ENCODE peak calls at places on chromosomes 5 and 9, in six cellular contexts. Y is A549, W is H1, P is K562, N is HepG2, M is GM12878. Q is an unnamed sample.

GRCh38 chr9:93676310-93677054 is 100.1 kb downstream of the PHF2 start:
- DNase-seq in Y (no peak), W (no peak), P (no peak), N (no peak), M (no peak), Q (peak)

GRCh38 chr5:12237837-12238575 is 333.8 kb upstream of the CTNND2 start:
- DNase-seq in Y (no peak), W (peak), P (no peak), N (no peak), M (no peak), Q (no peak)

GRCh38 chr9:134625361-134626140 is 16.1 kb upstream of the COL5A1 start:
- DNase-seq in Y (no peak), W (no peak), P (no peak), N (no peak), M (no peak), Q (no peak)

GRCh38 chr9:79685576-79685975 is 113.8 kb downstream of the TLE4 start:
- DNase-seq in Y (no peak), W (no peak), P (no peak), N (no peak), M (no peak), Q (no peak)

GRCh38 chr5:134545070-134545868 is 19.8 kb downstream of the JADE2 start:
- DNase-seq in Y (no peak), W (no peak), P (no peak), N (no peak), M (no peak), Q (no peak)

GRCh38 chr5:134590992-134591659 is 41.5 kb downstream of the SAR1B start:
- DNase-seq in Y (no peak), W (no peak), P (no peak), N (peak), M (no peak), Q (no peak)

GRCh38 chr9:114037249-114037648 is 40.9 kb downstream of the AMBP start:
- DNase-seq in Y (no peak), W (no peak), P (no peak), N (no peak), M (no peak), Q (no peak)

GRCh38 chr5:169765176-169765575 is 128.1 kb downstream of the DOCK2 start:
- DNase-seq in Y (no peak), W (no peak), P (no peak), N (no peak), M (no peak), Q (no peak)

GRCh38 chr9:123131258-123131657 is 97.8 kb downstream of the GPR21 start:
- DNase-seq in Y (no peak), W (no peak), P (no peak), N (peak), M (no peak), Q (no peak)

GRCh38 chr9:77800924-77801551 is 152.9 kb upstream of the GNA14 start:
- DNase-seq in Y (no peak), W (no peak), P (no peak), N (no peak), M (no peak), Q (no peak)

GRCh38 chr5:159415301-159415937 is 85.1 kb upstream of the IL12B start:
- DNase-seq in Y (no peak), W (no peak), P (no peak), N (no peak), M (no peak), Q (no peak)

GRCh38 chr9:126956929-126957686 is 42.5 kb downstream of the RALGPS1 start:
- DNase-seq in Y (peak), W (no peak), P (peak), N (no peak), M (no peak), Q (no peak)

GRCh38 chr5:39231705-39232525 is 12.6 kb upstream of the FYB1 start:
- DNase-seq in Y (no peak), W (no peak), P (no peak), N (peak), M (peak), Q (no peak)

GRCh38 chr9:32161209-32161608 is 223.2 kb upstream of the ACO1 start:
- DNase-seq in Y (no peak), W (no peak), P (no peak), N (no peak), M (no peak), Q (no peak)

GRCh38 chr5:59407967-59408366 is 485.6 kb downstream of the PDE4D start:
- DNase-seq in Y (no peak), W (no peak), P (no peak), N (no peak), M (no peak), Q (no peak)

GRCh38 chr9:36445800-36446361 is 45.8 kb upstream of the RNF38 start:
- DNase-seq in Y (no peak), W (no peak), P (no peak), N (no peak), M (no peak), Q (no peak)

GRCh38 chr5:122311888-122312669 is at the start of gene SNCAIP:
- DNase-seq in Y (peak), W (no peak), P (peak), N (no peak), M (no peak), Q (peak)

GRCh38 chr9:137323531-137324331 is 21.7 kb upstream of the NRARP start:
- DNase-seq in Y (no peak), W (no peak), P (no peak), N (no peak), M (no peak), Q (no peak)

GRCh38 chr9:86700601-86701000 is 246.7 kb downstream of the GAS1 start:
- DNase-seq in Y (no peak), W (no peak), P (no peak), N (no peak), M (no peak), Q (no peak)

GRCh38 chr9:5305741-5306140 is 1.2 kb upstream of the RLN2 start:
- DNase-seq in Y (no peak), W (no peak), P (no peak), N (no peak), M (no peak), Q (no peak)

GRCh38 chr5:170746081-170746951 is 37.2 kb upstream of the GABRP start:
- DNase-seq in Y (no peak), W (no peak), P (no peak), N (no peak), M (no peak), Q (no peak)

GRCh38 chr5:163661358-163661757 is 155.9 kb downstream of the MAT2B start:
- DNase-seq in Y (no peak), W (no peak), P (no peak), N (no peak), M (no peak), Q (no peak)

GRCh38 chr5:180491496-180491895 is 2.7 kb upstream of the CNOT6 start:
- DNase-seq in Y (no peak), W (no peak), P (no peak), N (no peak), M (no peak), Q (no peak)

GRCh38 chr5:173317852-173318251 is 10.4 kb downstream of the STC2 start:
- DNase-seq in Y (no peak), W (no peak), P (no peak), N (no peak), M (no peak), Q (no peak)

GRCh38 chr9:112252194-112252593 is 77.1 kb upstream of the SUSD1 start:
- DNase-seq in Y (no peak), W (no peak), P (no peak), N (no peak), M (no peak), Q (no peak)

GRCh38 chr5:159051431-159052281 is 48.1 kb downstream of the EBF1 start:
- DNase-seq in Y (no peak), W (no peak), P (no peak), N (no peak), M (no peak), Q (no peak)

GRCh38 chr9:127194881-127195713 is 69.5 kb upstream of the GARNL3 start:
- DNase-seq in Y (peak), W (no peak), P (no peak), N (peak), M (no peak), Q (no peak)

GRCh38 chr5:173848986-173849596 is 39.1 kb upstream of the CPEB4 start:
- DNase-seq in Y (no peak), W (no peak), P (no peak), N (no peak), M (no peak), Q (no peak)

GRCh38 chr9:122572456-122572855 is 10.7 kb downstream of the OR1L8 start:
- DNase-seq in Y (no peak), W (no peak), P (no peak), N (no peak), M (no peak), Q (no peak)

GRCh38 chr9:96567203-96567700 is 52.4 kb downstream of the CDC14B start:
- DNase-seq in Y (no peak), W (peak), P (peak), N (no peak), M (no peak), Q (peak)

GRCh38 chr9:23447944-23448343 is 378.1 kb downstream of the ELAVL2 start:
- DNase-seq in Y (no peak), W (no peak), P (no peak), N (no peak), M (no peak), Q (no peak)

GRCh38 chr5:140131967-140132409 is 6.3 kb downstream of the IGIP start:
- DNase-seq in Y (no peak), W (no peak), P (no peak), N (no peak), M (no peak), Q (no peak)

DNA sequence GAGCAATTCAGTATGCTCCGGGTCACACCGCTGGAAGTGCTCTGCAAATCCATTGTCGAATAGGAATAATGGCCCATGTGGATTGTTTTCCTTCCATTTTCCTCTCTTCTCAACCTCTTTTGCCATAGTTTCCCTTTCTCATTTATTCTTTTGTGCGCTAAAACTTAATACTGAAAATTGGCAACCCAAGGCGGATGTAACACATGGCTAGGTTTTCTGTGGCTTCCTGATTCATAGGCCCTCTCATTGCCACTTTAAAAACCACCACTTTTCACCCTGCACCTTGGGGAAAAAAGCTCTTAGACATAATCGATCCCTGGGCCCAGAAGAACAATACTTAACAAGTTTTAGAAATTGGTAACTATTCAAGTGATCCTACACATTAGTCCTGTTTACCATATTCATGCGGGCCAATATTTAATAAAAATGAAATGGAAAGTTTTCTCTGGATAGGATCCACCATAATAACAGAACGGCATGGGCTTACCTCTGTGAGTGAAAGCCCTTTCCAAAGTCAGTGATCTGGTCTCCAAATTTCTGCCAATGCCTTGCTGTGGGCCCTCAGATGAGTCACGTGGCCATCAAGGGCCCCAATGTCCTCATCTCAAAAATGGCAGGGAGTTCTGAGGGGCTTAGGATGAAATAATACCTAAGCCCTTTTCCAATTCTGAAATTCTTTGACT is 34.6 kb downstream of the ITK start:
- DNase-seq in Y (no peak), W (no peak), P (no peak), N (no peak), M (peak), Q (no peak)
- TF ChIP-seq CHD2 in Y (no peak), W (no peak), P (no peak), N (no peak), M (no peak), Q (no peak)

GRCh38 chr9:73655831-73656230 is 504.2 kb downstream of the ANXA1 start:
- DNase-seq in Y (no peak), W (no peak), P (no peak), N (no peak), M (no peak), Q (no peak)
- TF ChIP-seq CHD2 in Y (no peak), W (no peak), P (no peak), N (no peak), M (no peak), Q (no peak)

DNA sequence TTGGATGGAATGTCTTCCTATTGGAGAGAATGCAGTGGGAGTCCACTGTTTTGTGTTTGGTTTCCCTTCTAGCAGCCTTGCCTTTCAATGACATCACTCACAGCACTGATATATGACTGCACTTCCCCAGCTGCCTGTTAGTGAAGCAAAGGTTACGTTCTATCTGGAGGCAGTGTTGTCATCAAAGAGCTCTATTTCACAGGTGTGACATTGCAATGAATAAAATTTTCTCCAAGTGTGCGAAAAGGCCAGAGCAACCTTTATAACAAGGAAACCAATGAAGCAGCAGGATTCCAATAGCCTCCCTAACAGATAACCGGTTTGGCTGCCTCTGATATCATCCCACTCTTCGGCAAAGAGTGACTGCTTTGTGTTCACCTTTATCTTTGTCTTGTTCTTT is 523.5 kb upstream of the ZNF608 start:
- DNase-seq in Y (no peak), W (no peak), P (no peak), N (no peak), M (no peak), Q (no peak)
- TF ChIP-seq CHD2 in Y (no peak), W (no peak), P (no peak), N (no peak), M (no peak), Q (no peak)

DNA sequence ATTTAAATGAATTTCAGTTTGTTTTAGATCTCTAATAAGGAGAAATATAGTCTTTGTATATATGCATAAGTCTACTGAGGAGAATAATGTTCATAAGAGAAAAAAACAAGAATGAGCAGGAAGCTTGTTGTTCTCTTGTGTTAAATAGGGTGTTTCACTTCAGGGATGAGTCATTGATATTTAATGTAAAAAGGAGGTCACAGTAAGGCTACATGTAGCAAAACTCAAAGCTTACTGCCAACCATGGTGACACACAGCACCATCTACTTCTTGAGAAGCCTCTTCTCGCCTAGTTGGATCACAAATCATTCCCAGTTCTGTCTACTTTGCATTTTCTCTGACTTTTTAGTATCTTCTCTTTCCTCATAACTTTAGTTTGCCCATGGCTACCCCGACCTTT is 1466.0 kb upstream of the C9orf72 start:
- DNase-seq in Y (no peak), W (no peak), P (no peak), N (no peak), M (no peak), Q (no peak)
- TF ChIP-seq CHD2 in Y (no peak), W (no peak), P (no peak), N (no peak), M (no peak), Q (no peak)

GRCh38 chr9:9938432-9938831 is 674.4 kb downstream of the PTPRD start:
- DNase-seq in Y (no peak), W (no peak), P (no peak), N (no peak), M (no peak), Q (no peak)

GRCh38 chr9:9942764-9943424 is 669.9 kb downstream of the PTPRD start:
- DNase-seq in Y (peak), W (peak), P (peak), N (peak), M (peak), Q (peak)
- TF ChIP-seq CHD2 in Y (no peak), W (no peak), P (no peak), N (no peak), M (no peak), Q (no peak)

GRCh38 chr5:178349607-178350353 is 117.2 kb upstream of the PHYKPL start:
- DNase-seq in Y (no peak), W (no peak), P (no peak), N (no peak), M (no peak), Q (no peak)

GRCh38 chr5:178350361-178351220 is 118.0 kb upstream of the PHYKPL start:
- DNase-seq in Y (no peak), W (no peak), P (no peak), N (no peak), M (no peak), Q (peak)

GRCh38 chr5:178351950-178352349 is 119.3 kb upstream of the PHYKPL start:
- DNase-seq in Y (no peak), W (no peak), P (no peak), N (no peak), M (no peak), Q (no peak)

GRCh38 chr5:178353461-178353860 is 120.9 kb upstream of the PHYKPL start:
- DNase-seq in Y (no peak), W (no peak), P (no peak), N (no peak), M (no peak), Q (no peak)

GRCh38 chr5:178351221-178351825 is 118.7 kb upstream of the PHYKPL start:
- DNase-seq in Y (no peak), W (no peak), P (no peak), N (no peak), M (no peak), Q (no peak)
- TF ChIP-seq CHD2 in Y (no peak), W (no peak), P (no peak), N (no peak), M (no peak), Q (no peak)

DNA sequence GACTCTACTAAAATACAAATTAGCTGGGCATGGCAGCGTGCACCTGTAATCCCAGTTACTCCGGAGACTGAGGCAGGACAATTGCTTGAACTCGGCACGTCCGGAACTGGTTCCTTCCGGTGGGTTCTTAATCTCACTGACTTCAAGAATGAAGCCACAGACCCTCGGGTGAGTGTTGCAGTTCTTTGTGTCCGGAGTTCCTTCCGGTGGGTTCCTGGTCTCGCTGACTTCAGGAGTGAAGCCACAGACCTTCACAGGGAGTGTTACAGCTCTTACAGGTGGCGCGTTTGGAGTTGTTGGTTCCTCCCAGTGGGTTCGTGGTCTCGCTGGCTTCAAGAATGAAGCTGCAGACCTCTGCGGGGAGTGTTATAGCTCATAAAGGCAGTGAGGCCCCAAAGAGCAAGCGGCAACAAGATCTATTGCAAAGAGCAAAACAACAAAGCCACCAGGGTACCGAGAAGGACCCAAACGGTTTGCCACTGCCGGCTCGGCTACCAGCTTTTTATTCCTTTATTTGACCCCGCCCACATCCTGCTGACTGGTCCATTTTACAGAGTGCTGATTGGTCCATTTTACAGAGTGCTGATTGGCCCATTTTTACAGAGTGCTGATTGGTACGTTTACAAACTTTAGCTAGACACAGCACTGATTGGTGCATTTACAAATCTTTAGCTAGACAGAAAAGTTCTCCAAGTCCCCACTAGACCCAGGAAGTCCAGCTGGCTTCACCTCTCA is 28.6 kb upstream of the SLC6A19 start:
- DNase-seq in Y (no peak), W (no peak), P (no peak), N (no peak), M (no peak), Q (no peak)
- TF ChIP-seq CHD2 in Y (no peak), W (no peak), P (no peak), N (no peak), M (no peak), Q (no peak)

DNA sequence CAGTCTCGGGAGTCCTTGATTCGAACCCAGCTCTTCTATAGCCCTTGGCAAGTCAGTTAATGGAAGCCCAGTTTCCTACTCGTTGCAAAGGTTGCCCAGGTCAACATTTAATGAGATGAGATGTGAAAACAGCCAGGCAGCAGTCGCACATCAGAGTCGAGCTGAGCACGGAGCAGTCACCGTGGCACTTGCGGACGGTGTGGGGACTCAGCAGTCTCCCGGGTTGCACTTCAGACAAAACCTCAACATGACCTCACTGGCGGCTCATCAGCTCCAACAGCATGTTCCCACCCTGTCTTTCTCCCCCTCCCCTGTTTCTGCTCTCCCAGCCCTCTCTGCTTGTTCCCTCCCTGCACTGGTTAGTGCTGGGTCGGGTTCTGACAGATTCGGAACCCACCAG is 35.8 kb downstream of the UBE2QL1 start:
- DNase-seq in Y (no peak), W (no peak), P (no peak), N (no peak), M (no peak), Q (no peak)
- TF ChIP-seq CHD2 in Y (no peak), W (no peak), P (no peak), N (no peak), M (no peak), Q (no peak)